ENCODE peak calls at places on chromosomes 7 and 10, in ten cellular contexts. One of them, this sample, is unnamed.
A peak's percentile ranks its signal among the peaks of the same experiment; 100 is the strongest.

GRCh38 chr7:41287559-41288335 is 415.1 kb downstream of the INHBA start:
- DNase-seq in gastrocnemius medialis: no peak
- DNase-seq in breast epithelium: no peak
- DNase-seq in thyroid gland: no peak
- DNase-seq in transverse colon: no peak
- DNase-seq in right lobe of liver: no peak
- DNase-seq in stomach: no peak
- DNase-seq in tibial nerve: no peak
- DNase-seq in spleen: no peak
- DNase-seq in upper lobe of left lung: no peak
- DNase-seq in this sample: no peak

GRCh38 chr10:119658274-119658673 is 7.1 kb downstream of the BAG3 start:
- DNase-seq in gastrocnemius medialis: peak; percentile 91
- DNase-seq in breast epithelium: peak; percentile 74
- DNase-seq in thyroid gland: peak; percentile 95
- DNase-seq in transverse colon: peak; percentile 70
- DNase-seq in right lobe of liver: peak; percentile 86
- DNase-seq in stomach: peak; percentile 85
- DNase-seq in tibial nerve: peak; percentile 67
- DNase-seq in spleen: no peak
- DNase-seq in upper lobe of left lung: peak; percentile 58
- DNase-seq in this sample: peak; percentile 84

GRCh38 chr7:101902680-101903504 is 85.5 kb downstream of the CUX1 start:
- DNase-seq in gastrocnemius medialis: no peak
- DNase-seq in breast epithelium: no peak
- DNase-seq in thyroid gland: no peak
- DNase-seq in transverse colon: no peak
- DNase-seq in right lobe of liver: peak; percentile 13
- DNase-seq in stomach: no peak
- DNase-seq in tibial nerve: no peak
- DNase-seq in spleen: peak; percentile 55
- DNase-seq in upper lobe of left lung: no peak
- DNase-seq in this sample: no peak

GRCh38 chr7:134547738-134548054 is 1.2 kb upstream of the AKR1B15 start:
- DNase-seq in gastrocnemius medialis: peak; percentile 77
- DNase-seq in breast epithelium: peak; percentile 47
- DNase-seq in thyroid gland: peak; percentile 91
- DNase-seq in transverse colon: peak; percentile 76
- DNase-seq in right lobe of liver: peak; percentile 73
- DNase-seq in stomach: peak; percentile 78
- DNase-seq in tibial nerve: peak; percentile 55
- DNase-seq in spleen: no peak
- DNase-seq in upper lobe of left lung: no peak
- DNase-seq in this sample: peak; percentile 84

GRCh38 chr7:106326594-106327537 is 42.1 kb upstream of the NAMPT start:
- DNase-seq in gastrocnemius medialis: no peak
- DNase-seq in breast epithelium: no peak
- DNase-seq in thyroid gland: no peak
- DNase-seq in transverse colon: no peak
- DNase-seq in right lobe of liver: no peak
- DNase-seq in stomach: no peak
- DNase-seq in tibial nerve: no peak
- DNase-seq in spleen: no peak
- DNase-seq in upper lobe of left lung: no peak
- DNase-seq in this sample: no peak

GRCh38 chr10:43255644-43256431 is 11.0 kb downstream of the RASGEF1A start:
- DNase-seq in gastrocnemius medialis: no peak
- DNase-seq in breast epithelium: peak; percentile 18
- DNase-seq in thyroid gland: no peak
- DNase-seq in transverse colon: no peak
- DNase-seq in right lobe of liver: peak; percentile 17
- DNase-seq in stomach: peak; percentile 27
- DNase-seq in tibial nerve: no peak
- DNase-seq in spleen: peak; percentile 77
- DNase-seq in upper lobe of left lung: peak; percentile 54
- DNase-seq in this sample: peak; percentile 44

GRCh38 chr7:95628831-95629439 is 32.6 kb upstream of the PDK4 start:
- DNase-seq in gastrocnemius medialis: peak; percentile 56
- DNase-seq in breast epithelium: no peak
- DNase-seq in thyroid gland: no peak
- DNase-seq in transverse colon: no peak
- DNase-seq in right lobe of liver: no peak
- DNase-seq in stomach: no peak
- DNase-seq in tibial nerve: no peak
- DNase-seq in spleen: no peak
- DNase-seq in upper lobe of left lung: no peak
- DNase-seq in this sample: no peak

GRCh38 chr10:69376662-69377061 is 40.1 kb downstream of the TACR2 start:
- DNase-seq in gastrocnemius medialis: no peak
- DNase-seq in breast epithelium: no peak
- DNase-seq in thyroid gland: no peak
- DNase-seq in transverse colon: no peak
- DNase-seq in right lobe of liver: no peak
- DNase-seq in stomach: no peak
- DNase-seq in tibial nerve: no peak
- DNase-seq in spleen: no peak
- DNase-seq in upper lobe of left lung: no peak
- DNase-seq in this sample: no peak

GRCh38 chr7:51847461-51848134 is 531.0 kb upstream of the COBL start:
- DNase-seq in gastrocnemius medialis: no peak
- DNase-seq in breast epithelium: no peak
- DNase-seq in thyroid gland: no peak
- DNase-seq in transverse colon: no peak
- DNase-seq in right lobe of liver: no peak
- DNase-seq in stomach: no peak
- DNase-seq in tibial nerve: no peak
- DNase-seq in spleen: no peak
- DNase-seq in upper lobe of left lung: no peak
- DNase-seq in this sample: no peak

GRCh38 chr7:26656735-26657134 is 207.7 kb downstream of the SKAP2 start:
- DNase-seq in gastrocnemius medialis: no peak
- DNase-seq in breast epithelium: no peak
- DNase-seq in thyroid gland: no peak
- DNase-seq in transverse colon: no peak
- DNase-seq in right lobe of liver: no peak
- DNase-seq in stomach: no peak
- DNase-seq in tibial nerve: no peak
- DNase-seq in spleen: no peak
- DNase-seq in upper lobe of left lung: no peak
- DNase-seq in this sample: no peak

GRCh38 chr7:3691478-3692151 is 390.6 kb downstream of the SDK1 start:
- DNase-seq in gastrocnemius medialis: no peak
- DNase-seq in breast epithelium: no peak
- DNase-seq in thyroid gland: no peak
- DNase-seq in transverse colon: no peak
- DNase-seq in right lobe of liver: no peak
- DNase-seq in stomach: no peak
- DNase-seq in tibial nerve: no peak
- DNase-seq in spleen: no peak
- DNase-seq in upper lobe of left lung: no peak
- DNase-seq in this sample: no peak

GRCh38 chr7:140062528-140063299 is at the start of gene PARP12:
- DNase-seq in gastrocnemius medialis: peak; percentile 69
- DNase-seq in breast epithelium: peak; percentile 67
- DNase-seq in thyroid gland: peak; percentile 91
- DNase-seq in transverse colon: peak; percentile 94
- DNase-seq in right lobe of liver: peak; percentile 97
- DNase-seq in stomach: peak; percentile 93
- DNase-seq in tibial nerve: peak; percentile 70
- DNase-seq in spleen: peak; percentile 99
- DNase-seq in upper lobe of left lung: peak; percentile 99
- DNase-seq in this sample: peak; percentile 88

GRCh38 chr7:152344253-152344652 is 91.5 kb downstream of the KMT2C start:
- DNase-seq in gastrocnemius medialis: no peak
- DNase-seq in breast epithelium: no peak
- DNase-seq in thyroid gland: no peak
- DNase-seq in transverse colon: no peak
- DNase-seq in right lobe of liver: no peak
- DNase-seq in stomach: no peak
- DNase-seq in tibial nerve: no peak
- DNase-seq in spleen: no peak
- DNase-seq in upper lobe of left lung: no peak
- DNase-seq in this sample: no peak

GRCh38 chr10:71143170-71143569 is 69.2 kb upstream of the UNC5B start:
- DNase-seq in gastrocnemius medialis: no peak
- DNase-seq in breast epithelium: no peak
- DNase-seq in thyroid gland: no peak
- DNase-seq in transverse colon: no peak
- DNase-seq in right lobe of liver: no peak
- DNase-seq in stomach: no peak
- DNase-seq in tibial nerve: no peak
- DNase-seq in spleen: no peak
- DNase-seq in upper lobe of left lung: no peak
- DNase-seq in this sample: no peak
- H3K4me1 ChIP-seq in gastrocnemius medialis: no peaks in the 10 kb centered on the region
- H3K4me1 ChIP-seq in breast epithelium: no peaks in the 10 kb centered on the region
- H3K4me1 ChIP-seq in thyroid gland: no peaks in the 10 kb centered on the region
- H3K4me1 ChIP-seq in transverse colon: no peaks in the 10 kb centered on the region
- H3K4me1 ChIP-seq in right lobe of liver: no peaks in the 10 kb centered on the region
- H3K4me1 ChIP-seq in stomach: no peaks in the 10 kb centered on the region
- H3K4me1 ChIP-seq in tibial nerve: no peaks in the 10 kb centered on the region
- H3K4me1 ChIP-seq in spleen: no peaks in the 10 kb centered on the region
- H3K4me1 ChIP-seq in upper lobe of left lung: no peaks in the 10 kb centered on the region
- H3K4me1 ChIP-seq in this sample: no peaks in the 10 kb centered on the region

GRCh38 chr10:58651040-58651439 is 138.4 kb downstream of the BICC1 start:
- DNase-seq in gastrocnemius medialis: no peak
- DNase-seq in breast epithelium: no peak
- DNase-seq in thyroid gland: peak; percentile 5
- DNase-seq in transverse colon: no peak
- DNase-seq in right lobe of liver: no peak
- DNase-seq in stomach: no peak
- DNase-seq in tibial nerve: peak; percentile 15
- DNase-seq in spleen: no peak
- DNase-seq in upper lobe of left lung: no peak
- DNase-seq in this sample: no peak
- H3K4me3 ChIP-seq in gastrocnemius medialis: no peak overlapping the region
- H3K4me3 ChIP-seq in breast epithelium: no peak overlapping the region
- H3K4me3 ChIP-seq in thyroid gland: no peak overlapping the region
- H3K4me3 ChIP-seq in transverse colon: no peak overlapping the region
- H3K4me3 ChIP-seq in right lobe of liver: no peak overlapping the region
- H3K4me3 ChIP-seq in stomach: no peak overlapping the region
- H3K4me3 ChIP-seq in tibial nerve: no peak overlapping the region
- H3K4me3 ChIP-seq in spleen: no peak overlapping the region
- H3K4me3 ChIP-seq in upper lobe of left lung: no peak overlapping the region
- H3K4me3 ChIP-seq in this sample: no peak overlapping the region

GRCh38 chr7:73454424-73454823 is 20.8 kb downstream of the FZD9 start:
- DNase-seq in gastrocnemius medialis: no peak
- DNase-seq in breast epithelium: no peak
- DNase-seq in thyroid gland: no peak
- DNase-seq in transverse colon: no peak
- DNase-seq in right lobe of liver: no peak
- DNase-seq in stomach: no peak
- DNase-seq in tibial nerve: no peak
- DNase-seq in spleen: no peak
- DNase-seq in upper lobe of left lung: no peak
- DNase-seq in this sample: no peak
- TF ChIP-seq POLR2A in gastrocnemius medialis: no peak
- TF ChIP-seq POLR2A in breast epithelium: no peak
- TF ChIP-seq POLR2A in thyroid gland: no peak
- TF ChIP-seq POLR2A in transverse colon: no peak
- TF ChIP-seq POLR2A in right lobe of liver: no peak
- TF ChIP-seq POLR2A in stomach: no peak
- TF ChIP-seq POLR2A in tibial nerve: no peak
- TF ChIP-seq POLR2A in spleen: no peak
- TF ChIP-seq POLR2A in upper lobe of left lung: no peak
- TF ChIP-seq POLR2A in this sample: no peak

GRCh38 chr7:105010538-105011523 is 3.2 kb upstream of the KMT2E start:
- DNase-seq in gastrocnemius medialis: no peak
- DNase-seq in breast epithelium: no peak
- DNase-seq in thyroid gland: no peak
- DNase-seq in transverse colon: no peak
- DNase-seq in right lobe of liver: no peak
- DNase-seq in stomach: no peak
- DNase-seq in tibial nerve: no peak
- DNase-seq in spleen: no peak
- DNase-seq in upper lobe of left lung: no peak
- DNase-seq in this sample: no peak

GRCh38 chr7:105012503-105013282 is 1.3 kb upstream of the KMT2E start:
- DNase-seq in gastrocnemius medialis: peak; percentile 99
- DNase-seq in breast epithelium: peak; percentile 99
- DNase-seq in thyroid gland: peak; percentile 99
- DNase-seq in transverse colon: peak; percentile 100
- DNase-seq in right lobe of liver: peak; percentile 100
- DNase-seq in stomach: peak; percentile 100
- DNase-seq in tibial nerve: peak; percentile 99
- DNase-seq in spleen: peak; percentile 100
- DNase-seq in upper lobe of left lung: peak; percentile 100
- DNase-seq in this sample: peak; percentile 99

GRCh38 chr7:105007298-105007697 is 6.7 kb upstream of the KMT2E start:
- DNase-seq in gastrocnemius medialis: no peak
- DNase-seq in breast epithelium: no peak
- DNase-seq in thyroid gland: no peak
- DNase-seq in transverse colon: no peak
- DNase-seq in right lobe of liver: no peak
- DNase-seq in stomach: no peak
- DNase-seq in tibial nerve: no peak
- DNase-seq in spleen: no peak
- DNase-seq in upper lobe of left lung: no peak
- DNase-seq in this sample: no peak

GRCh38 chr7:105011771-105012502 is 2.1 kb upstream of the KMT2E start:
- DNase-seq in gastrocnemius medialis: no peak
- DNase-seq in breast epithelium: no peak
- DNase-seq in thyroid gland: peak; percentile 40
- DNase-seq in transverse colon: peak; percentile 48
- DNase-seq in right lobe of liver: peak; percentile 28
- DNase-seq in stomach: no peak
- DNase-seq in tibial nerve: no peak
- DNase-seq in spleen: no peak
- DNase-seq in upper lobe of left lung: no peak
- DNase-seq in this sample: peak; percentile 38

DNA sequence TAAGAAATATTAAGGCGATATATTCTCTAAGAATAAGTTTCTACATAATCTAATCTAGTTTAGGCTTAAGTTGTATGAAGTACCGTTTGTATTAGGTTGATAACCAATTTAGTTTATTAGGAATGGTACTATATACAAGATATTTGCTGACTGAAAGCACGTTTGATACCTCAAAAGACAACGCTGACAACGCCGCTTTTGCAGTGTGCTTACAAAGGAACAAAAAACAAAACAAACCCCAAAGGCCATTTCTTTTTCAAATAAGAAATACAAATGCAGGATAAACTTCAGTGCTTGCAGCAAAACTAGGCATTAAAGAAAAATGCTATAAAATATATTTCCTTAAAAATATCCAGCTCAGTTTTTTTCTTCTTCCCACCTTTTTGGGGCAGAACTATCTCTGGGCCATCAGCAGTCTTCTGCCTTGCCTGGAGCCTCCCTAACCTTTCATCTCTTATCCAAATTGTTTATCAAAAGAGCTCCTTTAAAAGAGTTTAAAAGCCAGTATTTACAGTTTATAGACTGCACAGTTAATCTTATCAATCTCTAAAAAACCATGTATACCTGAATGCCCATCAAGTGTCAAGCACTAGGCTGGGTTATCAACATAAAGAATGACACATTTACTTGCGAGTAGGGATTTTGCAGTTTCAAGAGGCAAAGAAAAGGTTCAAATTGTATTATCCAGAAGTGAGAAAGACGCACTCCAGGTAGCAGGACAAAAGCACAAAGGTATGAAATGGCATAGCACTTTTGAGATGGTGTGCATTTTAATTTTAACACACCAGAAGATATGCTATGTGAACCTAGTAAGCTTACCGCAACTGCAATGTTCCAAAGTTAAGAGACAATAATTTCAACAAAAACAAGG is 4.1 kb upstream of the KMT2E start:
- DNase-seq in gastrocnemius medialis: no peak
- DNase-seq in breast epithelium: no peak
- DNase-seq in thyroid gland: no peak
- DNase-seq in transverse colon: no peak
- DNase-seq in right lobe of liver: no peak
- DNase-seq in stomach: no peak
- DNase-seq in tibial nerve: no peak
- DNase-seq in spleen: no peak
- DNase-seq in upper lobe of left lung: no peak
- DNase-seq in this sample: no peak
- H3K4me1 ChIP-seq in gastrocnemius medialis: peaks cover 46% of the 10 kb centered on the region
- H3K4me1 ChIP-seq in breast epithelium: peaks cover 5% of the 10 kb centered on the region
- H3K4me1 ChIP-seq in thyroid gland: peaks cover 47% of the 10 kb centered on the region
- H3K4me1 ChIP-seq in transverse colon: peaks cover 20% of the 10 kb centered on the region
- H3K4me1 ChIP-seq in right lobe of liver: peaks cover 60% of the 10 kb centered on the region
- H3K4me1 ChIP-seq in stomach: peaks cover 43% of the 10 kb centered on the region
- H3K4me1 ChIP-seq in tibial nerve: peaks cover 33% of the 10 kb centered on the region
- H3K4me1 ChIP-seq in spleen: peaks cover 44% of the 10 kb centered on the region
- H3K4me1 ChIP-seq in upper lobe of left lung: peaks cover 39% of the 10 kb centered on the region
- H3K4me1 ChIP-seq in this sample: peaks cover 33% of the 10 kb centered on the region

This sample was measured in testis.